ENCODE peak calls at places on chromosomes 1 and 21, in six cellular contexts. D is lower lobe of right lung, F is left ventricle myocardium inferior, U is K562, J is heart right ventricle, G is neural progenitor cell. Z is an unnamed sample.
A peak's percentile ranks its signal among the peaks of the same experiment; 100 is the strongest.

GRCh38 chr21:44582980-44583799 is 2.8 kb upstream of the KRTAP10-5 start:
- DNase-seq in D (no peak), G (peak; percentile 65), J (no peak), U (no peak), F (no peak), Z (no peak)

GRCh38 chr1:230824571-230825060 is 43.7 kb downstream of the C1orf198 start:
- DNase-seq in G (no peak), D (no peak), J (no peak), U (no peak), F (no peak), Z (no peak)

GRCh38 chr1:109959974-109960744 is 24.4 kb upstream of the AHCYL1 start:
- DNase-seq in U (no peak), F (no peak), J (no peak), G (peak; percentile 86), D (no peak), Z (no peak)

GRCh38 chr1:240888039-240888786 is 276.3 kb upstream of the GREM2 start:
- DNase-seq in F (no peak), D (no peak), J (no peak), U (peak; percentile 70), G (peak; percentile 65), Z (no peak)

GRCh38 chr1:101295212-101295611 is 58.4 kb downstream of the S1PR1 start:
- DNase-seq in G (no peak), U (no peak), D (no peak), F (no peak), J (no peak), Z (no peak)

GRCh38 chr1:150389650-150390049 is 25.7 kb downstream of the RPRD2 start:
- DNase-seq in G (no peak), J (no peak), U (no peak), D (no peak), F (no peak), Z (no peak)

GRCh38 chr1:197440730-197441129 is 172.7 kb downstream of the CRB1 start:
- DNase-seq in U (no peak), F (no peak), J (no peak), D (no peak), G (no peak), Z (no peak)

GRCh38 chr1:7449750-7450149 is 321.3 kb upstream of the VAMP3 start:
- DNase-seq in G (no peak), F (no peak), J (no peak), D (no peak), U (no peak), Z (no peak)

GRCh38 chr1:8422439-8423133 is 104.7 kb downstream of the SLC45A1 start:
- DNase-seq in D (no peak), J (no peak), U (peak; percentile 27), G (peak; percentile 61), F (no peak), Z (no peak)

GRCh38 chr21:43810505-43811261 is 21.3 kb downstream of the RRP1 start:
- DNase-seq in U (peak; percentile 93), D (peak; percentile 94), J (peak; percentile 88), G (peak; percentile 88), F (peak; percentile 87), Z (peak; percentile 93)

GRCh38 chr1:100799548-100799947 is 80.0 kb downstream of the VCAM1 start:
- DNase-seq in J (no peak), F (no peak), U (no peak), G (no peak), D (no peak), Z (no peak)

GRCh38 chr1:51044834-51045233 is 57.2 kb upstream of the C1orf185 start:
- DNase-seq in J (no peak), D (no peak), G (no peak), U (no peak), F (no peak), Z (no peak)

GRCh38 chr1:213977909-213978308 is 9.9 kb upstream of the PROX1 start:
- DNase-seq in D (no peak), U (no peak), G (no peak), J (no peak), F (no peak), Z (no peak)

GRCh38 chr1:211326528-211327340 is at the start of gene TRAF5:
- DNase-seq in D (peak; percentile 71), U (peak; percentile 81), F (peak; percentile 57), G (peak; percentile 79), J (peak; percentile 32), Z (peak; percentile 88)

GRCh38 chr1:111467805-111468716 is 5.7 kb upstream of the C1orf162 start:
- DNase-seq in J (no peak), U (peak; percentile 45), F (no peak), G (no peak), D (no peak), Z (no peak)

GRCh38 chr1:209257454-209257853 is 326.1 kb upstream of the CAMK1G start:
- DNase-seq in U (no peak), G (no peak), F (no peak), J (no peak), D (no peak), Z (no peak)

GRCh38 chr1:84143796-84144565 is at the start of gene PRKACB:
- DNase-seq in G (no peak), F (no peak), D (no peak), U (no peak), J (no peak), Z (no peak)

GRCh38 chr1:208231929-208232360 is 12.2 kb downstream of the PLXNA2 start:
- DNase-seq in F (no peak), D (no peak), J (no peak), U (no peak), G (peak; percentile 31), Z (no peak)

GRCh38 chr1:95098196-95098595 is 19.0 kb upstream of the TLCD4 start:
- DNase-seq in G (no peak), U (no peak), F (no peak), J (no peak), D (no peak), Z (no peak)

GRCh38 chr1:67674260-67675011 is 10.6 kb upstream of the GADD45A start:
- DNase-seq in D (no peak), J (peak; percentile 72), G (peak; percentile 43), F (peak; percentile 17), U (no peak), Z (no peak)

GRCh38 chr1:39933956-39934941 is 20.7 kb upstream of the MFSD2A start:
- DNase-seq in G (no peak), J (peak; percentile 42), D (peak; percentile 92), U (no peak), F (peak; percentile 57), Z (peak; percentile 91)

GRCh38 chr1:55311057-55311631 is 96.0 kb upstream of the USP24 start:
- DNase-seq in F (no peak), D (no peak), U (no peak), J (no peak), G (no peak), Z (no peak)

GRCh38 chr21:36696640-36697472 is 2.1 kb upstream of the SIM2 start:
- DNase-seq in U (no peak), J (no peak), D (no peak), F (no peak), G (peak; percentile 58), Z (peak; percentile 64)

GRCh38 chr21:36697473-36698159 is 1.3 kb upstream of the SIM2 start:
- DNase-seq in F (no peak), D (no peak), G (peak; percentile 75), U (no peak), J (no peak), Z (no peak)

GRCh38 chr21:36699546-36700294 is 805 bp downstream of the SIM2 start:
- DNase-seq in U (no peak), J (no peak), F (no peak), D (no peak), G (peak; percentile 49), Z (no peak)

GRCh38 chr21:36699026-36699545 is at the start of gene SIM2:
- DNase-seq in D (no peak), F (no peak), J (no peak), G (peak; percentile 83), U (peak; percentile 50), Z (peak; percentile 94)

GRCh38 chr21:36698160-36699025 is 522 bp upstream of the SIM2 start:
- DNase-seq in D (no peak), U (no peak), G (peak; percentile 69), J (no peak), F (no peak), Z (peak; percentile 91)
- H3K4me3 ChIP-seq in D (peak overlapping the region; percentile 44), U (no peak overlapping the region), G (peak overlapping the region; percentile 48), J (peak overlapping the region; percentile 52), F (peak overlapping the region; percentile 69), Z (peak overlapping the region; percentile 44)

GRCh38 chr1:181094402-181094801 is 5.9 kb downstream of the IER5 start:
- DNase-seq in U (no peak), F (no peak), J (no peak), D (no peak), G (no peak), Z (no peak)

GRCh38 chr1:181095763-181096184 is 7.3 kb downstream of the IER5 start:
- DNase-seq in D (no peak), J (no peak), U (no peak), F (no peak), G (no peak), Z (no peak)

GRCh38 chr1:181094813-181095212 is 6.3 kb downstream of the IER5 start:
- DNase-seq in J (peak; percentile 75), D (no peak), G (peak; percentile 42), U (no peak), F (no peak), Z (no peak)

GRCh38 chr1:181097242-181097641 is 8.7 kb downstream of the IER5 start:
- DNase-seq in D (no peak), F (no peak), J (no peak), U (no peak), G (no peak), Z (no peak)

DNA sequence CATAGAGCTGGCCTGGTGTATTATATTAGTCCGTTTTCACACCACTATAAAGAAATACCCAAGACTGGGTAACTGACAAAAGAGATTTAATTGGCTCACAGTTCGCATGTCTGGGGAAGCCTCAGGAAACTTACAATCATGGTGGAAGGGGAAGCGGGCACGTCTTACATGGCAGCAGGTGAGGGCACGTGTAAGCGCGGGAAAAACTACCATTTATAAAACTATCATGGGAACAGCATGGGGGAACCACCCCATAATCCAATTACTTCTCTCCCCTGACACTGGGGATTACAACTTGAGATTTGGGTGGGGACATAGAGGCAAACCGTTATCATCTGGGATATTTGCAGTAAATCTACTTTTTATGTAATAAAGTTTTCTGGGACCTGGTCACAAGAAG is 6.8 kb downstream of the IER5 start:
- DNase-seq in J (no peak), D (no peak), F (no peak), U (no peak), G (no peak), Z (no peak)
- H3K4me1 ChIP-seq in J (peaks cover 60% of the 10 kb centered on the region), D (peaks cover 90% of the 10 kb centered on the region), F (peaks cover 91% of the 10 kb centered on the region), U (peaks cover 36% of the 10 kb centered on the region), G (peaks cover 61% of the 10 kb centered on the region), Z (peaks cover 8% of the 10 kb centered on the region)

GRCh38 chr1:203174324-203174985 is 1.2 kb downstream of the MYBPH start:
- DNase-seq in J (no peak), G (no peak), U (no peak), F (no peak), D (no peak), Z (peak; percentile 29)
- H3K4me3 ChIP-seq in J (no peak overlapping the region), G (no peak overlapping the region), U (no peak overlapping the region), F (no peak overlapping the region), D (no peak overlapping the region), Z (no peak overlapping the region)

DNA sequence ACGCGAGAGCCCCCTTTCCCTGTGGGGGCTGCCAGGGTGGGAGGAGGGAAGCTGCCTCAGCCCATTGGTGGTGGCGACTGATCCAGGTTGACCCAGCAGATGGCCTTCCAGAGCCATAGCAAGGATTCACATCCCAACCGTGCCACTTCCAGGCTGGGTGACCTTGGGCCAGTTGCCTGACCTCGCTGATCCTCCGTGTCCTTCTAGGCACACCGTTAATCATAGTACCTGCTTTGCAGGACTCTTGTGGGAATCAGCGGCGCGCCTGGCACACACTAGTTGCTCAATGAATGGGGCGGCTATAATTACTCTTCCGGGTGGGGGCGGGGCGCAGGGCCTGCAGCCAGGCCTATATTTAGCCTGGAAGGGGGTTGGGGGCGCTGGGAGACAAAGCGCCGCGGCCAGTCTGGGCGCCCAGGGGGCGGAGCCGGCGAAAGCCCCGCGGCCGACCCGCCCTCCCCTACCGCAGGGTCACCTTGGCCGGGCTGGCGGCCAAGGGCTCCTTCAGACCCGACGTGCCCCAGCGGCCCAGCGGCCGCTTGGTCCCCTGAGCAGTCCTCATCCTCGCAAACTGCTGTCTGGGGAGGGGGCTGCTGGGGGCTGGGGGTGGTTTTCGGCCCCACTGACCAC is 5.1 kb downstream of the HSPB7 start:
- DNase-seq in J (peak; percentile 80), F (peak; percentile 82), G (peak; percentile 72), D (peak; percentile 81), U (peak; percentile 95), Z (peak; percentile 94)
- H3K4me1 ChIP-seq in J (peaks cover 10% of the 10 kb centered on the region), F (peaks cover 51% of the 10 kb centered on the region), G (peaks cover 9% of the 10 kb centered on the region), D (peaks cover 29% of the 10 kb centered on the region), U (peaks cover 40% of the 10 kb centered on the region), Z (peaks cover 31% of the 10 kb centered on the region)

Z was measured in kidney.